ENCODE peak calls at places on chromosomes 11 and 22, in five cellular contexts. P is glutamatergic neuron, L is endothelial cell, A is kidney epithelial cell, S is A549. Q is an unnamed sample.

GRCh38 chr22:18121436-18122253 is 11.0 kb downstream of the TUBA8 start:
- DNase-seq in S (no peak), L (peak), A (no peak), P (no peak), Q (no peak)

GRCh38 chr11:44530413-44531115 is 34.9 kb upstream of the CD82 start:
- DNase-seq in A (no peak), S (no peak), P (no peak), L (no peak), Q (no peak)

GRCh38 chr11:44622721-44623258 is 57.3 kb downstream of the CD82 start:
- DNase-seq in L (no peak), P (no peak), S (no peak), A (no peak), Q (no peak)

GRCh38 chr22:44625981-44626687 is 75.9 kb upstream of the PRR5 start:
- DNase-seq in A (no peak), S (peak), L (peak), P (peak), Q (peak)

GRCh38 chr22:20268350-20269012 is 363 bp upstream of the RTN4R start:
- DNase-seq in A (no peak), P (peak), S (peak), L (peak), Q (peak)

GRCh38 chr11:10858505-10859360 is 880 bp upstream of the ZBED5 start:
- DNase-seq in A (no peak), P (peak), L (peak), S (no peak), Q (peak)

GRCh38 chr11:122598971-122599370 is 56.6 kb upstream of the UBASH3B start:
- DNase-seq in P (no peak), S (no peak), A (no peak), L (no peak), Q (no peak)

GRCh38 chr11:46363455-46363920 is 16.2 kb downstream of the DGKZ start:
- DNase-seq in A (peak), P (peak), L (no peak), S (no peak), Q (no peak)

GRCh38 chr22:21865041-21865440 is 2.4 kb downstream of the MAPK1 start:
- DNase-seq in L (no peak), P (no peak), S (no peak), A (no peak), Q (no peak)

GRCh38 chr11:125916683-125917337 is 12.5 kb downstream of the DDX25 start:
- DNase-seq in S (no peak), P (no peak), L (no peak), A (no peak), Q (no peak)

DNA sequence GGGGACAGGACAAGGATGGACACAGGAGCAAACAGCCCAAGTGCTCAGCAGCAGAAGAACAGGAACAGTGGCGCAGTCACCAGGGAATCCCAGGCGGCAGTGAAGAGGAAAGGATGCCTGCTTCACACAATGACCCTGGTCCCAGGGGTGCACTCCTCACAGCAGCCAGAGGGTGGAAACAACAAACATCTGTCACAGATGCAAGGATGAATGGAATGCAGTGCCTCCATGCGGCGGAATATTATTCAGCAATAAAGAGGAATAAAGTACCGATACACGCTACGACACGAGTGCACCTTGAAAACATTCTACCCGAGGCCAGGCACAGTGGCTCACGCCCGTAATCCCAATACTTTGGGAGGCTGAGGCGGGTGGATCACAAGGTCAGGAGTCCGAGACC is 12.7 kb downstream of the CSNK1E start:
- DNase-seq in A (no peak), S (no peak), P (peak), L (no peak), Q (no peak)
- TF ChIP-seq CTCF in A (no peak), S (no peak), P (peak), L (no peak), Q (peak)

GRCh38 chr11:41273908-41274307 is 185.5 kb downstream of the LRRC4C start:
- DNase-seq in S (no peak), A (no peak), P (no peak), L (no peak), Q (no peak)
- TF ChIP-seq CTCF in S (no peak), A (no peak), P (no peak), L (no peak), Q (no peak)

GRCh38 chr22:41813726-41814410 is 13.4 kb downstream of the CCDC134 start:
- DNase-seq in A (no peak), S (no peak), L (no peak), P (no peak), Q (no peak)

GRCh38 chr22:41816241-41816640 is 15.8 kb downstream of the CCDC134 start:
- DNase-seq in S (no peak), A (no peak), P (no peak), L (no peak), Q (no peak)

GRCh38 chr22:41810022-41810421 is 9.5 kb downstream of the CCDC134 start:
- DNase-seq in S (no peak), P (no peak), A (no peak), L (no peak), Q (no peak)

GRCh38 chr22:41815716-41816115 is 15.2 kb downstream of the CCDC134 start:
- DNase-seq in L (no peak), S (no peak), P (no peak), A (no peak), Q (no peak)

GRCh38 chr22:41812805-41813545 is 12.5 kb downstream of the CCDC134 start:
- DNase-seq in L (no peak), S (no peak), A (no peak), P (no peak), Q (no peak)
- TF ChIP-seq CTCF in L (no peak), S (no peak), A (no peak), P (no peak), Q (no peak)

DNA sequence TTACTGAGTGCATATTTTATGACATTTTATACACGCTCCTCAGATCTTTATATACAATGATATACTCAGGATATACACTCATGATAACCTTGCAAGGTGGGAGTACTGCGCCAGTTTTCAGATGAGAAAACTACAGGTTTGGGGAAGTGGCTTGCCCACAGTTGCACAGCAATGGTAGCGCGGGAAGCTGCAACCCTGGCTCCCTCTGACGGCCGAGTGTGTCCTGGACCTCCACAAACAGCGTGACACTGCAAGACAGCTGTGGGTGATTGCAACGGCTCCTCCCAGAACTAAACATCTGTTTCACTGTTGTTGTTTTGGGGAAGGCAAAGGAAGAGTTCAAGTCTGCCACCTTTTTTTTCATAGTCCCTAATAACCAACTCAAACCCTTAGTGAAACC is 47.0 kb downstream of the PACSIN2 start:
- DNase-seq in A (no peak), P (no peak), S (no peak), L (no peak), Q (no peak)
- TF ChIP-seq CTCF in A (no peak), P (no peak), S (no peak), L (no peak), Q (no peak)

Q was measured in neural crest cell.